ENCODE peak calls at places on chromosome 20, in six cellular contexts. D is Panc1; A is testis; Z is fibroblast of lung; O is CD8-positive, alpha-beta memory T cell; L is mucosa of descending colon. X is an unnamed sample. For H3K9me3 and H3K4me1, the result is how much of the 10 kb centered on the place peaks cover.

GRCh38 chr20:20009784-20010253 is 7.3 kb upstream of the NAA20 start:
- DNase-seq in D (no peak), A (no peak), Z (no peak), O (no peak), L (no peak), X (no peak)

GRCh38 chr20:64038252-64038578 is 2.2 kb downstream of the C20orf204 start:
- DNase-seq in D (no peak), A (no peak), Z (no peak), O (no peak), L (no peak), X (no peak)

GRCh38 chr20:2748551-2749342 is 51.7 kb downstream of the CPXM1 start:
- DNase-seq in D (no peak), A (no peak), Z (no peak), O (no peak), L (no peak), X (no peak)

GRCh38 chr20:24460712-24461111 is 8.7 kb upstream of the SYNDIG1 start:
- DNase-seq in D (no peak), A (no peak), Z (no peak), O (no peak), L (no peak), X (no peak)

GRCh38 chr20:48066256-48066655 is 281.0 kb upstream of the SULF2 start:
- DNase-seq in D (no peak), A (no peak), Z (peak), O (no peak), L (no peak), X (no peak)

GRCh38 chr20:52105045-52105572 is 86.5 kb downstream of the ZFP64 start:
- DNase-seq in D (no peak), A (peak), Z (peak), O (no peak), L (no peak), X (peak)

GRCh38 chr20:46350201-46350985 is 42.1 kb upstream of the CDH22 start:
- DNase-seq in D (no peak), A (peak), Z (peak), O (no peak), L (no peak), X (peak)

GRCh38 chr20:12113468-12114371 is 196.0 kb downstream of the BTBD3 start:
- DNase-seq in D (no peak), A (no peak), Z (peak), O (no peak), L (peak), X (no peak)

GRCh38 chr20:13995841-13996240 is 525 bp downstream of the MACROD2 start:
- DNase-seq in D (no peak), A (peak), Z (no peak), O (no peak), L (peak), X (peak)

GRCh38 chr20:57395111-57395959 is 4.1 kb downstream of the RBM38 start:
- DNase-seq in D (no peak), A (peak), Z (peak), O (peak), L (no peak), X (no peak)

GRCh38 chr20:59764037-59764436 is 159.7 kb downstream of the PHACTR3 start:
- DNase-seq in D (no peak), A (no peak), Z (no peak), O (no peak), L (no peak), X (no peak)

GRCh38 chr20:59765599-59766177 is 161.3 kb downstream of the PHACTR3 start:
- DNase-seq in D (no peak), A (peak), Z (no peak), O (no peak), L (peak), X (no peak)

GRCh38 chr20:59770851-59771250 is 162.6 kb downstream of the SYCP2 start:
- DNase-seq in D (no peak), A (no peak), Z (no peak), O (no peak), L (no peak), X (no peak)

GRCh38 chr20:59770270-59770669 is 163.2 kb downstream of the SYCP2 start:
- DNase-seq in D (no peak), A (no peak), Z (no peak), O (no peak), L (peak), X (no peak)

DNA sequence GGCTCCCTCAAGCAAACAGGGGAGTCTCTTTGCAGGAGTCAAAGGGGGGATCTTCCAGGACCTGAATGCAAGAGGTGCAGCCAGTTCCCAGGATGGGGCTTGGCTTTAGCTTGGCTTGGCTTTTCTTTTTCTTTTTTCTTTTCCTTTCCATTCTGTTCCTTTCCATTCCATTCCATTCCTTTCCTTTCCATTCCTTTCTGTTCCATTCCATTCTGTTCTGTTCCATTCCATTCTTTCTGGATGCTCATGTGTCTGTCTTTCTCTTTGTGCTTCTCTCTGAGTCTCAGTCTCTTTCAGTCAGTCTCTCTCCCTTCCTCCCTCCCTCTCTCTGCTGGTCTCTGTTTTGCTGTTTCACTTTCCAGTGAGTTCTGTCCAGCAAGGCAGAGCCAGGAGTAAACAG is 163.3 kb downstream of the PHACTR3 start:
- DNase-seq in D (no peak), A (no peak), Z (no peak), O (no peak), L (no peak), X (no peak)
- H3K9me3 ChIP-seq in D (under half), A (under half), Z (under half), O (under half), L (under half), X (under half)

GRCh38 chr20:38723069-38723981 is 961 bp upstream of the SLC32A1 start:
- DNase-seq in D (no peak), A (no peak), Z (peak), O (no peak), L (no peak), X (no peak)
- H3K4me3 ChIP-seq in D (no peak), A (no peak), Z (no peak), O (no peak), L (no peak), X (no peak)

GRCh38 chr20:32451340-32451681 is 93.2 kb downstream of the ASXL1 start:
- DNase-seq in D (no peak), A (no peak), Z (no peak), O (peak), L (no peak), X (no peak)
- H3K4me1 ChIP-seq in D (under half), A (under half), Z (under half), O (under half), L (under half), X (under half)

GRCh38 chr20:31475472-31476312 is 604 bp downstream of the REM1 start:
- DNase-seq in D (no peak), A (no peak), Z (no peak), O (no peak), L (no peak), X (no peak)
- H3K9me3 ChIP-seq in D (under half), A (under half), Z (under half), O (under half), L (under half), X (under half)

GRCh38 chr20:1473244-1473635 is 6.6 kb upstream of the NSFL1C start:
- DNase-seq in D (no peak), A (no peak), Z (no peak), O (no peak), L (no peak), X (no peak)
- H3K4me3 ChIP-seq in D (no peak), A (no peak), Z (no peak), O (no peak), L (no peak), X (no peak)

GRCh38 chr20:62022575-62023139 is 43.0 kb downstream of the TAF4 start:
- DNase-seq in D (no peak), A (no peak), Z (no peak), O (no peak), L (no peak), X (no peak)
- H3K4me1 ChIP-seq in D (under half), A (half or more), Z (under half), O (under half), L (under half), X (under half)

DNA sequence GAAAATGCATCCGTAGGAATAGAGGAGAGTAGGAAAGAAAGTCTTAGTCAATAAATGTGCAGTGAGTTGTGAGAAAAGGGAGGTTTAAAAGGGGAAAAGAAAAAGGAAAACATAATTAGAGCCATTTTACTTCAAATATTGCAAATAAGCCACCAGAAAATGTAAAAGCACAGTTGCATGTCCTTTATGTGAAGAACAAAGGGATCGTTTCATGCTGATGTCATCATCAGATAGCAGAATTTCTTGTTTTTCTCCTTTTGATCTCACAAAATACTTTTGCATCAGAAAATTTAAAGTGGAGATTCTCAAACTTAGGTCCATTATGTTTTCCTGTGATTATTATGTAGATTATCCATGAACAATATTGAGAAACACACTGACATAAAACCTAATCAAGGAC is 166.7 kb downstream of the HAO1 start:
- DNase-seq in D (no peak), A (no peak), Z (peak), O (no peak), L (no peak), X (no peak)
- H3K9me3 ChIP-seq in D (under half), A (under half), Z (under half), O (under half), L (under half), X (under half)

DNA sequence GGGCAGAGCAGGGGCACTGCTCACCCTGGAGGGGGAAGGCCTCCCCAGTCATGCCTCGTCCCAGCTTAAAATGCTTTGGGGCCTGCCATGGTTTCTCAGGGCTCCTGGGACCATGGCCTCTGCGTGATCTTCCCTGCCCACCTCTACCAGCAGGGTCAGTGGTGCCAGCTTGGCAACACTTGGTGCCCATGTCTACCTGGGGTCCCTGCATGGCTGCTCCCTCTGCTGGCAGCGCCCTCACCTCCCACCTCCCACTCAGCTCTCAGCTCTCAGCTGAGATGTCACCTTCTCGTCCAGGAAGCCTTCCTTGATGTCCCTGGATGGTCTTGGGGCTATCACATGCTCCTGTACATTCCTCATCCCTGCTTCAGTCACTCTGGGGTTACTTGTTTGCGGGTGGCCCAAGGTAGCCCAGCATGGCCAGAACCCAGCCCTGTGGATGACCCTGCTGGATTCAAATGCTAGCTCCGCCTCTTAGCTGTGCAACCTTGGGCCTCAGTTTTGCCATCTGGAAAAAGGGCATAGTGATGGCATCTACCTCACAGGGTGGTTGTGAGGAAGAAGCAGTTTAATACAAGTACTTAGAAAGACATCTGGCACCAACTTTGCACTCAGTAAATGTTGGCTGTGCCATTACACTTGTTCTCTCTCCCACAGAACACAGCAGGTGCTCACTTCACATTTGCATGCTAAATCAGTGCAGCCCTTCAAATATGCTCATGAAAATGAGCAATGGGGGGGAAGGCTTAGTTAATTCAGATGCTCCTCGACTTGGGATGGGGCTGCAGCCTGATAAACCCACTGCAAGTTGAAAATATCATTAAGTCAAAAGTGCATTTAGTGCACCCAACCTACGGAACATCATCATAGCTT is 53.5 kb upstream of the PTPN1 start:
- DNase-seq in D (no peak), A (no peak), Z (no peak), O (no peak), L (no peak), X (no peak)
- H3K4me3 ChIP-seq in D (no peak), A (no peak), Z (no peak), O (no peak), L (no peak), X (no peak)

X was measured in BE2C.